ENCODE peak calls at places on chromosomes 12 and 14, in eight cellular contexts. G, M, E, I, C, A, D and Z are unnamed samples.

GRCh38 chr12:68106160-68106559 is 53.4 kb downstream of the IFNG start:
- DNase-seq in G (peak), M (peak), E (no peak), I (no peak), C (no peak), A (no peak), D (no peak), Z (peak)

GRCh38 chr12:32891956-32892355 is 4.6 kb downstream of the PKP2 start:
- DNase-seq in G (no peak), M (peak), E (no peak), I (peak), C (no peak), A (no peak), D (no peak), Z (peak)

GRCh38 chr12:26126340-26127284 is 1.8 kb upstream of the BHLHE41 start:
- DNase-seq in G (peak), M (no peak), E (peak), I (peak), C (no peak), A (peak), D (peak), Z (no peak)

GRCh38 chr12:52805000-52805399 is 8.9 kb downstream of the KRT4 start:
- DNase-seq in G (no peak), M (no peak), E (no peak), I (peak), C (no peak), A (no peak), D (no peak), Z (no peak)

GRCh38 chr14:92728781-92729364 is 19.6 kb downstream of the LGMN start:
- DNase-seq in G (peak), M (peak), E (no peak), I (no peak), C (no peak), A (no peak), D (no peak), Z (peak)

GRCh38 chr14:75280448-75280830 is 1.8 kb downstream of the FOS start:
- DNase-seq in G (peak), M (no peak), E (no peak), I (no peak), C (no peak), A (no peak), D (no peak), Z (no peak)

GRCh38 chr14:74571901-74572828 is 39.9 kb downstream of the LTBP2 start:
- DNase-seq in G (peak), M (peak), E (peak), I (peak), C (peak), A (peak), D (no peak), Z (peak)

GRCh38 chr12:22467190-22467589 is 77.2 kb downstream of the C2CD5 start:
- DNase-seq in G (peak), M (no peak), E (no peak), I (no peak), C (no peak), A (no peak), D (no peak), Z (peak)

GRCh38 chr12:12534975-12535374 is 27.7 kb downstream of the DUSP16 start:
- DNase-seq in G (no peak), M (no peak), E (no peak), I (no peak), C (no peak), A (no peak), D (no peak), Z (no peak)

GRCh38 chr14:104724981-104725771 is 1.1 kb downstream of the ADSS1 start:
- DNase-seq in G (peak), M (no peak), E (peak), I (peak), C (no peak), A (no peak), D (no peak), Z (no peak)

GRCh38 chr12:42617622-42618021 is 28.1 kb upstream of the PRICKLE1 start:
- DNase-seq in G (peak), M (no peak), E (no peak), I (no peak), C (no peak), A (no peak), D (no peak), Z (no peak)

GRCh38 chr12:104603545-104603973 is 146.8 kb downstream of the CHST11 start:
- DNase-seq in G (peak), M (no peak), E (no peak), I (peak), C (no peak), A (no peak), D (no peak), Z (no peak)

GRCh38 chr12:123958876-123959275 is 13.8 kb downstream of the CCDC92 start:
- DNase-seq in G (no peak), M (no peak), E (no peak), I (no peak), C (no peak), A (no peak), D (no peak), Z (no peak)

GRCh38 chr12:62933871-62934798 is 815 bp downstream of the PPM1H start:
- DNase-seq in G (peak), M (no peak), E (peak), I (peak), C (no peak), A (no peak), D (peak), Z (no peak)

GRCh38 chr12:93379432-93380308 is 1.9 kb downstream of the NUDT4 start:
- DNase-seq in G (no peak), M (no peak), E (no peak), I (no peak), C (no peak), A (no peak), D (no peak), Z (no peak)

GRCh38 chr12:87302126-87302732 is 727.0 kb downstream of the C12orf50 start:
- DNase-seq in G (no peak), M (no peak), E (no peak), I (no peak), C (no peak), A (no peak), D (no peak), Z (no peak)

GRCh38 chr12:84889818-84890217 is 22.8 kb downstream of the SLC6A15 start:
- DNase-seq in G (no peak), M (no peak), E (no peak), I (no peak), C (no peak), A (no peak), D (no peak), Z (no peak)

GRCh38 chr12:57147641-57147944 is 174 bp upstream of the LRP1-AS start:
- DNase-seq in G (peak), M (no peak), E (no peak), I (no peak), C (no peak), A (no peak), D (no peak), Z (no peak)

GRCh38 chr14:85061256-85061655 is 468.7 kb upstream of the FLRT2 start:
- DNase-seq in G (no peak), M (no peak), E (no peak), I (no peak), C (no peak), A (no peak), D (no peak), Z (no peak)

GRCh38 chr12:57234233-57234570 is 4.7 kb downstream of the SHMT2 start:
- DNase-seq in G (no peak), M (no peak), E (no peak), I (no peak), C (no peak), A (no peak), D (no peak), Z (no peak)

GRCh38 chr14:104551851-104552737 is 27.5 kb upstream of the C14orf180 start:
- DNase-seq in G (no peak), M (no peak), E (peak), I (no peak), C (no peak), A (no peak), D (no peak), Z (no peak)

GRCh38 chr12:33267641-33268040 is 172.0 kb downstream of the SYT10 start:
- DNase-seq in G (no peak), M (no peak), E (no peak), I (no peak), C (no peak), A (no peak), D (no peak), Z (no peak)

GRCh38 chr14:20934148-20934762 is 21.0 kb upstream of the RNASE2 start:
- DNase-seq in G (peak), M (no peak), E (peak), I (peak), C (no peak), A (no peak), D (no peak), Z (no peak)

GRCh38 chr14:26163761-26164160 is 434.1 kb downstream of the NOVA1 start:
- DNase-seq in G (peak), M (peak), E (no peak), I (no peak), C (no peak), A (no peak), D (no peak), Z (no peak)

GRCh38 chr14:77979666-77980351 is 179.9 kb downstream of the ADCK1 start:
- DNase-seq in G (no peak), M (no peak), E (no peak), I (no peak), C (no peak), A (no peak), D (no peak), Z (no peak)

GRCh38 chr12:96587691-96588090 is 98.3 kb downstream of the CFAP54 start:
- DNase-seq in G (peak), M (no peak), E (no peak), I (no peak), C (no peak), A (no peak), D (no peak), Z (no peak)

GRCh38 chr14:104813286-104813685 is 12.4 kb downstream of the ZBTB42 start:
- DNase-seq in G (no peak), M (no peak), E (no peak), I (no peak), C (no peak), A (no peak), D (no peak), Z (no peak)

GRCh38 chr14:102580552-102581110 is 11.8 kb upstream of the RCOR1 start:
- DNase-seq in G (no peak), M (no peak), E (no peak), I (no peak), C (no peak), A (no peak), D (no peak), Z (no peak)
- H3K4me3 ChIP-seq in G (no peak), M (no peak), E (no peak), I (no peak), C (no peak), A (no peak), D (no peak), Z (no peak)

GRCh38 chr14:44453433-44454171 is 53.5 kb downstream of the FSCB start:
- DNase-seq in G (no peak), M (no peak), E (no peak), I (no peak), C (no peak), A (no peak), D (no peak), Z (no peak)
- TF ChIP-seq CTCF in G (no peak), M (no peak), E (no peak), I (no peak), C (no peak), A (no peak), D (no peak), Z (no peak)

GRCh38 chr12:6363010-6363329 is 12.4 kb downstream of the SCNN1A start:
- DNase-seq in G (no peak), M (no peak), E (no peak), I (no peak), C (no peak), A (no peak), D (no peak), Z (no peak)
- H3K4me3 ChIP-seq in G (no peak), M (peak), E (no peak), I (peak), C (peak), A (peak), D (peak), Z (no peak)

DNA sequence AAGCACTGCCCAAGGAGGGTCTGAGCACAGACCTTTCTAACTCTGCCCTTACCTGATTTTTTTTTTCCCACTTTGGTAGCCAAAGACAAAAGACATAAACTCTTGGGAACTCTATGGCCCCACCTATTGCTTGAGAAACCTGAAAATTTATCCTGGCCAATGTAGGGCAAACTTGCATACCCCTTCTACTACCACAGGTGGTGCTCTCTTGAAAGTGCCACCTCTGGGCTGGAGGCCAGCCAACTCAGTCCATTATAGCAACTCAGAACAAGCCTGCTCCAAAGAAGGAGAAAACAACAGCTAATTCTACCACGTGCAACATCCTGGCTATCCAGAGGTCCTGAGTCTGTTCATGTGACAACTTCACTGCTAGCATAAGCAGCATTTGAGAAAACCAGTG is 55.7 kb upstream of the ABCD2 start:
- DNase-seq in G (no peak), M (no peak), E (no peak), I (no peak), C (no peak), A (no peak), D (no peak), Z (no peak)
- TF ChIP-seq CTCF in G (no peak), M (no peak), E (no peak), I (no peak), C (no peak), A (no peak), D (no peak), Z (peak)

GRCh38 chr14:24238123-24238522 is 4.3 kb downstream of the TINF2 start:
- DNase-seq in G (no peak), M (no peak), E (no peak), I (no peak), C (no peak), A (no peak), D (no peak), Z (no peak)

GRCh38 chr14:24237463-24237955 is 4.8 kb downstream of the GMPR2 start:
- DNase-seq in G (no peak), M (no peak), E (no peak), I (no peak), C (no peak), A (no peak), D (no peak), Z (no peak)

GRCh38 chr14:24238527-24239037 is 3.8 kb downstream of the TINF2 start:
- DNase-seq in G (no peak), M (no peak), E (no peak), I (no peak), C (no peak), A (no peak), D (no peak), Z (no peak)

GRCh38 chr14:24241829-24242443 is 487 bp downstream of the TINF2 start:
- DNase-seq in G (peak), M (peak), E (peak), I (peak), C (peak), A (peak), D (peak), Z (no peak)

GRCh38 chr14:24240110-24240918 is 2.1 kb downstream of the TINF2 start:
- DNase-seq in G (no peak), M (no peak), E (no peak), I (no peak), C (no peak), A (no peak), D (no peak), Z (no peak)
- H3K4me3 ChIP-seq in G (no peak), M (no peak), E (no peak), I (no peak), C (no peak), A (no peak), D (no peak), Z (no peak)